ENCODE peak calls at places on chromosomes 7 and 10, in five cellular contexts. H, O, N, V and P are unnamed samples.

GRCh38 chr10:3830946-3831345 is 45.9 kb upstream of the KLF6 start:
- DNase-seq in H (no peak), O (peak), N (no peak), V (no peak), P (no peak)

GRCh38 chr7:32762321-32762669 is 129.3 kb downstream of the KBTBD2 start:
- DNase-seq in H (no peak), O (no peak), N (no peak), V (no peak), P (no peak)

GRCh38 chr7:25069900-25070443 is 55.1 kb downstream of the CYCS start:
- DNase-seq in H (peak), O (peak), N (peak), V (peak), P (no peak)

GRCh38 chr7:158362001-158362400 is 225.6 kb downstream of the PTPRN2 start:
- DNase-seq in H (no peak), O (no peak), N (no peak), V (no peak), P (no peak)

GRCh38 chr10:71201921-71202713 is 10.3 kb upstream of the UNC5B start:
- DNase-seq in H (no peak), O (peak), N (no peak), V (no peak), P (no peak)

GRCh38 chr7:142777318-142777717 is 6.5 kb downstream of the PRSS2 start:
- DNase-seq in H (no peak), O (no peak), N (no peak), V (no peak), P (no peak)

GRCh38 chr7:78316110-78316509 is 517.5 kb downstream of the PHTF2 start:
- DNase-seq in H (no peak), O (peak), N (no peak), V (no peak), P (no peak)

GRCh38 chr7:650339-651031 is 76.0 kb upstream of the DNAAF5 start:
- DNase-seq in H (no peak), O (no peak), N (no peak), V (no peak), P (no peak)

GRCh38 chr7:17009007-17009719 is 127.4 kb upstream of the AGR3 start:
- DNase-seq in H (no peak), O (peak), N (no peak), V (peak), P (no peak)

GRCh38 chr7:156533420-156533819 is 107.2 kb upstream of the RNF32 start:
- DNase-seq in H (no peak), O (no peak), N (no peak), V (no peak), P (no peak)

GRCh38 chr7:21617916-21618390 is 75.1 kb downstream of the DNAH11 start:
- DNase-seq in H (no peak), O (no peak), N (no peak), V (peak), P (no peak)

GRCh38 chr10:58967551-58968418 is 208.7 kb upstream of the PHYHIPL start:
- DNase-seq in H (no peak), O (peak), N (no peak), V (no peak), P (no peak)

GRCh38 chr10:86206216-86206615 is 160.4 kb downstream of the GRID1 start:
- DNase-seq in H (no peak), O (no peak), N (no peak), V (no peak), P (no peak)